ENCODE peak calls at places on chromosome 1, in six cellular contexts. One of them, this sample, is unnamed.

GRCh38 chr1:152104854-152105253 is 10.4 kb downstream of the TCHH start:
- DNase-seq in uterus: no peak
- DNase-seq in left ventricle myocardium inferior: no peak
- DNase-seq in CD4-positive, alpha-beta memory T cell: no peak
- DNase-seq in SJSA1: no peak
- DNase-seq in ovary: no peak
- DNase-seq in this sample: no peak

GRCh38 chr1:185835191-185835590 is 101.0 kb downstream of the HMCN1 start:
- DNase-seq in uterus: no peak
- DNase-seq in left ventricle myocardium inferior: no peak
- DNase-seq in CD4-positive, alpha-beta memory T cell: no peak
- DNase-seq in SJSA1: no peak
- DNase-seq in ovary: no peak
- DNase-seq in this sample: no peak

GRCh38 chr1:9193226-9193625 is 41.3 kb upstream of the H6PD start:
- DNase-seq in uterus: no peak
- DNase-seq in left ventricle myocardium inferior: no peak
- DNase-seq in CD4-positive, alpha-beta memory T cell: no peak
- DNase-seq in SJSA1: no peak
- DNase-seq in ovary: no peak
- DNase-seq in this sample: no peak

GRCh38 chr1:28062806-28063205 is 25.6 kb downstream of the EYA3 start:
- DNase-seq in uterus: no peak
- DNase-seq in left ventricle myocardium inferior: no peak
- DNase-seq in CD4-positive, alpha-beta memory T cell: no peak
- DNase-seq in SJSA1: no peak
- DNase-seq in ovary: no peak
- DNase-seq in this sample: no peak

GRCh38 chr1:193211539-193211938 is 25.1 kb upstream of the B3GALT2 start:
- DNase-seq in uterus: no peak
- DNase-seq in left ventricle myocardium inferior: no peak
- DNase-seq in CD4-positive, alpha-beta memory T cell: no peak
- DNase-seq in SJSA1: peak; percentile 61
- DNase-seq in ovary: no peak
- DNase-seq in this sample: no peak

GRCh38 chr1:245971711-245972085 is 535.4 kb downstream of the SMYD3 start:
- DNase-seq in uterus: no peak
- DNase-seq in left ventricle myocardium inferior: no peak
- DNase-seq in CD4-positive, alpha-beta memory T cell: no peak
- DNase-seq in SJSA1: no peak
- DNase-seq in ovary: no peak
- DNase-seq in this sample: no peak

GRCh38 chr1:211738096-211738708 is 62.8 kb upstream of the NEK2 start:
- DNase-seq in uterus: no peak
- DNase-seq in left ventricle myocardium inferior: no peak
- DNase-seq in CD4-positive, alpha-beta memory T cell: no peak
- DNase-seq in SJSA1: no peak
- DNase-seq in ovary: no peak
- DNase-seq in this sample: no peak

GRCh38 chr1:168637350-168637991 is 61.1 kb downstream of the XCL1 start:
- DNase-seq in uterus: no peak
- DNase-seq in left ventricle myocardium inferior: no peak
- DNase-seq in CD4-positive, alpha-beta memory T cell: no peak
- DNase-seq in SJSA1: no peak
- DNase-seq in ovary: no peak
- DNase-seq in this sample: no peak

GRCh38 chr1:75472089-75472970 is 138.6 kb downstream of the SLC44A5 start:
- DNase-seq in uterus: no peak
- DNase-seq in left ventricle myocardium inferior: no peak
- DNase-seq in CD4-positive, alpha-beta memory T cell: no peak
- DNase-seq in SJSA1: no peak
- DNase-seq in ovary: no peak
- DNase-seq in this sample: no peak

GRCh38 chr1:222357252-222357651 is 190.7 kb downstream of the HHIPL2 start:
- DNase-seq in uterus: no peak
- DNase-seq in left ventricle myocardium inferior: no peak
- DNase-seq in CD4-positive, alpha-beta memory T cell: no peak
- DNase-seq in SJSA1: no peak
- DNase-seq in ovary: no peak
- DNase-seq in this sample: no peak

DNA sequence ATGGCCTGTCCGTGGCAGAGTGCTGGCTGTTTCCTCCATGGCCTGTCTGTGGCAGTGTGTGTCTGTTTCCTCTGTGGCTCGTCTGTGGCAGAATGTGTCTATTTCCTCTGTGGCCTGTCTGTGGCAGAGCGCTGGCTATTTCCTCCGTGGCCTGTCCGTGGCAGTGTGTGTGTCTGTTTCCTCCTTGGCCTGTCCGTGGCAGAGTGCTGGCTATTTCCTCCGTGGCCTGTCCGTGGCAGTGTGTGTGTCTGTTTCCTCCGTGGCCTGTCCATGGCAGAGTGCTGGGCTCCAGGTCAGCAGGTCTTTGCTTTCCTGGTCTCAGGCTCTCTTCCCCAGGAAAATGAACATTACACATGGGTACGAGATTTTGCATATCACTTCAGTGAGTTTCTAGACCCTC is 138.4 kb upstream of the IPO9 start:
- DNase-seq in uterus: no peak
- DNase-seq in left ventricle myocardium inferior: no peak
- DNase-seq in CD4-positive, alpha-beta memory T cell: no peak
- DNase-seq in SJSA1: no peak
- DNase-seq in ovary: no peak
- DNase-seq in this sample: no peak
- H3K4me1 ChIP-seq in uterus: peaks cover 6% of the 10 kb centered on the region
- H3K4me1 ChIP-seq in left ventricle myocardium inferior: peaks cover 65% of the 10 kb centered on the region
- H3K4me1 ChIP-seq in CD4-positive, alpha-beta memory T cell: no peaks in the 10 kb centered on the region
- H3K4me1 ChIP-seq in SJSA1: peaks cover 7% of the 10 kb centered on the region
- H3K4me1 ChIP-seq in ovary: no peaks in the 10 kb centered on the region
- H3K4me1 ChIP-seq in this sample: peaks cover 5% of the 10 kb centered on the region

DNA sequence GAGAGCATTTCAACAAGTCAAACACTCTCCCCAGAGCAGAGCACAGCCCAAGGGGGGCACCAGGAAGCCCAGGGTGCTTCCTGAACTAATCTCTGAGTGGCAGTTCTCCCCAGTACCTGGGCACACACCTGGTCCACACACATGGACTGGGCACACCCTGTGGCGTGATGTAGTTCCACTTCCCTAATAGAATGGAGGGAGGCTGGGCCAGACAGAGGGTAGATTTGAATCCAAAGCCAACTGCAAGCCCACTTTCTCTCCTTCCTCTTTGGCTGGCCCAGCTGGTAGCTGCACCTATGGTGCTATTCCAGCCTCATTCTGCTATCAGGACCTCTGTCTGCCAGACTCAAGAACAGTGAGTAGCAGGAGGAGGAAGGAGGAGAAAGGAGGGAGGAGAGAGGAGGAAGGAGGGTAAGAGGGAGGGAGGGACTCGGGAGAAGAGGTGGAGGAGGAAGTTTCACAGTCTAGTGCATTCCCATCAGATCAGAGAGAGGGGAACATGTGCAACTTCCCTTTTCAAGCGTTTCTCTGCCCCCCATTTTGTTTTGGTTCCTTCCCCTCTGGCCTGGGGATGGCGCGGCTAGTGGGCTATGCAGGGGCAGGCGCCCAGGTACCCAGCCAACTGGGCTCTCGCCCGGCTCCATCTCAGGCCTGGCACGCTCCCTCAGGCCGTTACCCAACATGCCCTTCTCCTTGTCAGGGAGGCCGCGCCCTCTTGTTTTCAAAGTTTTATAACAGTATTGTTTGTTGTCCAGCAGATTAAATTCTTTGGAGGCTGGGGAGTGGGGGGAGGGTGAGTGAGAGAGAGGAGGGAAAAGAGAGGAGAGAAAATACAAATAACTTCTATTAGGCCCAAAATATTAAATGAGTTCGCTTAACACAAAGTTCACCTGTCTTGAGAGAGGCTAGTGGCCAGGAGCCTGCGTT is 55.8 kb downstream of the CD46 start:
- DNase-seq in uterus: no peak
- DNase-seq in left ventricle myocardium inferior: peak; percentile 73
- DNase-seq in CD4-positive, alpha-beta memory T cell: no peak
- DNase-seq in SJSA1: no peak
- DNase-seq in ovary: peak; percentile 55
- DNase-seq in this sample: peak; percentile 75
- H3K36me3 ChIP-seq in uterus: no peaks in the 10 kb centered on the region
- H3K36me3 ChIP-seq in left ventricle myocardium inferior: peaks cover 97% of the 10 kb centered on the region
- H3K36me3 ChIP-seq in CD4-positive, alpha-beta memory T cell: peaks cover 83% of the 10 kb centered on the region
- H3K36me3 ChIP-seq in SJSA1: peaks cover 7% of the 10 kb centered on the region
- H3K36me3 ChIP-seq in ovary: no peaks in the 10 kb centered on the region
- H3K36me3 ChIP-seq in this sample: peaks cover 63% of the 10 kb centered on the region

DNA sequence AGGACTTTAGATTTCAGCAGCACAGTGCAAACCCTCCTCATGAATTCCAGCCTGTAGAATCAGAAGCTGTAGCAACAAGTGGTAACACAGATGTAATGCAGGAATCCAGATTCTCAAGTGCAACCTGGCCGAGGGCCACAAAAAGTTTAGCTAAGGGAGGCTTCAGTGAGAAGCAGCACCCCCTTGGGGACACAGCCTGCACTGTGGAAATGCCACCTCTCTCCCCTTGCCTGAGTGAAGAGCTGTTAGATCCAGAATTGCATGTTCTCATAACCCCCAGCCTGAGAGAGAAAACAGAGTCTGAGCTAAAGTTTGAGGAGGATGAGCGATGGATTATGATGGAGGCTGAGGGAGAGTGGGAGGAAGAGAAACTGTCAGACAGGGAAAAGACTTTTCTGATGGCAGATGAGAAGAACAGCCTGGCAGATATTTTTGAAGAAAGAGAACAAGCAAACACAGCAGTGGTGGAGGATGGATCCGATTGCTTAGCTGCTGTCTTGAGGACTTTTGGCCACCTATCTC is 80.5 kb upstream of the BMP8A start:
- DNase-seq in uterus: peak; percentile 82
- DNase-seq in left ventricle myocardium inferior: peak; percentile 84
- DNase-seq in CD4-positive, alpha-beta memory T cell: peak; percentile 82
- DNase-seq in SJSA1: peak; percentile 87
- DNase-seq in ovary: peak; percentile 66
- DNase-seq in this sample: peak; percentile 84
- H3K27ac ChIP-seq in uterus: peak overlapping the region; percentile 91
- H3K27ac ChIP-seq in left ventricle myocardium inferior: peak overlapping the region; percentile 98
- H3K27ac ChIP-seq in CD4-positive, alpha-beta memory T cell: no peak overlapping the region
- H3K27ac ChIP-seq in SJSA1: no peak overlapping the region
- H3K27ac ChIP-seq in ovary: no peak overlapping the region
- H3K27ac ChIP-seq in this sample: no peak overlapping the region

GRCh38 chr1:235938714-235939487 is 72.2 kb upstream of the LYST start:
- DNase-seq in uterus: no peak
- DNase-seq in left ventricle myocardium inferior: no peak
- DNase-seq in CD4-positive, alpha-beta memory T cell: no peak
- DNase-seq in SJSA1: no peak
- DNase-seq in ovary: no peak
- DNase-seq in this sample: no peak

GRCh38 chr1:235937123-235937522 is 70.4 kb upstream of the LYST start:
- DNase-seq in uterus: no peak
- DNase-seq in left ventricle myocardium inferior: no peak
- DNase-seq in CD4-positive, alpha-beta memory T cell: no peak
- DNase-seq in SJSA1: peak; percentile 13
- DNase-seq in ovary: no peak
- DNase-seq in this sample: no peak

GRCh38 chr1:235933483-235934116 is 66.9 kb upstream of the LYST start:
- DNase-seq in uterus: no peak
- DNase-seq in left ventricle myocardium inferior: no peak
- DNase-seq in CD4-positive, alpha-beta memory T cell: no peak
- DNase-seq in SJSA1: no peak
- DNase-seq in ovary: no peak
- DNase-seq in this sample: no peak

GRCh38 chr1:235933017-235933416 is 66.3 kb upstream of the LYST start:
- DNase-seq in uterus: no peak
- DNase-seq in left ventricle myocardium inferior: no peak
- DNase-seq in CD4-positive, alpha-beta memory T cell: no peak
- DNase-seq in SJSA1: no peak
- DNase-seq in ovary: no peak
- DNase-seq in this sample: no peak

GRCh38 chr1:235935506-235936224 is 69.0 kb upstream of the LYST start:
- DNase-seq in uterus: peak; percentile 38
- DNase-seq in left ventricle myocardium inferior: no peak
- DNase-seq in CD4-positive, alpha-beta memory T cell: no peak
- DNase-seq in SJSA1: no peak
- DNase-seq in ovary: no peak
- DNase-seq in this sample: no peak
- H3K4me1 ChIP-seq in uterus: no peaks in the 10 kb centered on the region
- H3K4me1 ChIP-seq in left ventricle myocardium inferior: peaks cover 25% of the 10 kb centered on the region
- H3K4me1 ChIP-seq in CD4-positive, alpha-beta memory T cell: peaks cover 20% of the 10 kb centered on the region
- H3K4me1 ChIP-seq in SJSA1: peaks cover 9% of the 10 kb centered on the region
- H3K4me1 ChIP-seq in ovary: no peaks in the 10 kb centered on the region
- H3K4me1 ChIP-seq in this sample: no peaks in the 10 kb centered on the region

GRCh38 chr1:212762234-212762633 is 29.3 kb downstream of the NSL1 start:
- DNase-seq in uterus: no peak
- DNase-seq in left ventricle myocardium inferior: no peak
- DNase-seq in CD4-positive, alpha-beta memory T cell: no peak
- DNase-seq in SJSA1: no peak
- DNase-seq in ovary: no peak
- DNase-seq in this sample: no peak
- H3K36me3 ChIP-seq in uterus: no peaks in the 10 kb centered on the region
- H3K36me3 ChIP-seq in left ventricle myocardium inferior: peaks cover 26% of the 10 kb centered on the region
- H3K36me3 ChIP-seq in CD4-positive, alpha-beta memory T cell: peaks cover 8% of the 10 kb centered on the region
- H3K36me3 ChIP-seq in SJSA1: peaks cover 14% of the 10 kb centered on the region
- H3K36me3 ChIP-seq in ovary: no peaks in the 10 kb centered on the region
- H3K36me3 ChIP-seq in this sample: no peaks in the 10 kb centered on the region

GRCh38 chr1:154727409-154727808 is 119.4 kb upstream of the ADAR start:
- DNase-seq in uterus: no peak
- DNase-seq in left ventricle myocardium inferior: no peak
- DNase-seq in CD4-positive, alpha-beta memory T cell: no peak
- DNase-seq in SJSA1: no peak
- DNase-seq in ovary: no peak
- DNase-seq in this sample: no peak

GRCh38 chr1:154730986-154731489 is 123.1 kb upstream of the ADAR start:
- DNase-seq in uterus: peak; percentile 71
- DNase-seq in left ventricle myocardium inferior: no peak
- DNase-seq in CD4-positive, alpha-beta memory T cell: no peak
- DNase-seq in SJSA1: no peak
- DNase-seq in ovary: no peak
- DNase-seq in this sample: no peak

GRCh38 chr1:154729598-154729997 is 121.6 kb upstream of the ADAR start:
- DNase-seq in uterus: peak; percentile 28
- DNase-seq in left ventricle myocardium inferior: no peak
- DNase-seq in CD4-positive, alpha-beta memory T cell: no peak
- DNase-seq in SJSA1: no peak
- DNase-seq in ovary: no peak
- DNase-seq in this sample: no peak

GRCh38 chr1:154729031-154729442 is 121.1 kb upstream of the ADAR start:
- DNase-seq in uterus: peak; percentile 68
- DNase-seq in left ventricle myocardium inferior: no peak
- DNase-seq in CD4-positive, alpha-beta memory T cell: no peak
- DNase-seq in SJSA1: peak; percentile 69
- DNase-seq in ovary: peak; percentile 34
- DNase-seq in this sample: no peak

DNA sequence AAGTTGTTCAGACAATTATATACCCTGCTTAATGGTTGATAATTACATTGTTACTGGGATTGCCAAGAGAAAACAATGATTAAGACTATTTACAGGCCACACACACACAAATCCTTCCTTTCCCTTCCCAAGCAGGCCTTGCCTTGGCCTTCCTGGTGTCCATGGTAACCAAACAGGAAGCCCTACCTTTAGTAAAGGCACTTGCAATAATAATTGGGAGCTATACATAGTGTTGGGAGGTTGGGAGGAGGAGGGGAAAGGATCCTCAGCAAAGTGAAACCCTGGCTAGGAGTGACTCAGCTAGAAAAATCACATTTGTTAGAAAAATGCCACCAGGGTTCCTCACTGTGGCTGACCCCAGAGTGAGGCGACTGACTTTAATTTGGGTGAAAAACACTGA is 122.3 kb upstream of the ADAR start:
- DNase-seq in uterus: no peak
- DNase-seq in left ventricle myocardium inferior: no peak
- DNase-seq in CD4-positive, alpha-beta memory T cell: no peak
- DNase-seq in SJSA1: peak; percentile 75
- DNase-seq in ovary: no peak
- DNase-seq in this sample: no peak
- H3K27ac ChIP-seq in uterus: peak overlapping the region; percentile 92
- H3K27ac ChIP-seq in left ventricle myocardium inferior: peak overlapping the region; percentile 79
- H3K27ac ChIP-seq in CD4-positive, alpha-beta memory T cell: no peak overlapping the region
- H3K27ac ChIP-seq in SJSA1: peak overlapping the region; percentile 76
- H3K27ac ChIP-seq in ovary: peak overlapping the region; percentile 31
- H3K27ac ChIP-seq in this sample: no peak overlapping the region